ENCODE peak calls at places on chromosomes 16 and 17, in seven cellular contexts. One of them, this sample, is unnamed.

GRCh38 chr17:27980035-27980434 is 62.4 kb upstream of the NLK start:
- DNase-seq in PC-9: peak
- DNase-seq in GM23338: no peak
- DNase-seq in DND-41: no peak
- DNase-seq in WTC11: no peak
- DNase-seq in IMR-90: peak
- DNase-seq in neural crest cell: no peak
- DNase-seq in this sample: no peak

GRCh38 chr16:51359141-51359960 is 208.3 kb upstream of the SALL1 start:
- DNase-seq in GM23338: peak
- DNase-seq in DND-41: no peak
- DNase-seq in WTC11: peak
- DNase-seq in IMR-90: peak
- DNase-seq in neural crest cell: peak
- DNase-seq in PC-9: no peak
- DNase-seq in this sample: no peak

GRCh38 chr17:15914400-15915165 is 30.3 kb upstream of the ADORA2B start:
- DNase-seq in PC-9: no peak
- DNase-seq in DND-41: no peak
- DNase-seq in neural crest cell: no peak
- DNase-seq in GM23338: no peak
- DNase-seq in IMR-90: peak
- DNase-seq in WTC11: peak
- DNase-seq in this sample: no peak

GRCh38 chr17:20243524-20243923 is 223.8 kb downstream of the LGALS9B start:
- DNase-seq in WTC11: no peak
- DNase-seq in neural crest cell: no peak
- DNase-seq in IMR-90: peak
- DNase-seq in PC-9: no peak
- DNase-seq in DND-41: no peak
- DNase-seq in GM23338: no peak
- DNase-seq in this sample: no peak

GRCh38 chr17:42132941-42133340 is 10.3 kb downstream of the HSPB9 start:
- DNase-seq in neural crest cell: no peak
- DNase-seq in DND-41: no peak
- DNase-seq in WTC11: no peak
- DNase-seq in GM23338: no peak
- DNase-seq in PC-9: peak
- DNase-seq in IMR-90: peak
- DNase-seq in this sample: peak

GRCh38 chr17:81309140-81309858 is 14.2 kb upstream of the SLC38A10 start:
- DNase-seq in DND-41: no peak
- DNase-seq in IMR-90: peak
- DNase-seq in WTC11: peak
- DNase-seq in neural crest cell: peak
- DNase-seq in PC-9: peak
- DNase-seq in GM23338: peak
- DNase-seq in this sample: peak

GRCh38 chr16:4352843-4353242 is 1.7 kb upstream of the PAM16 start:
- DNase-seq in WTC11: no peak
- DNase-seq in neural crest cell: no peak
- DNase-seq in IMR-90: no peak
- DNase-seq in PC-9: no peak
- DNase-seq in DND-41: no peak
- DNase-seq in GM23338: no peak
- DNase-seq in this sample: no peak

GRCh38 chr17:17057057-17057551 is 14.8 kb downstream of the MPRIP start:
- DNase-seq in GM23338: no peak
- DNase-seq in PC-9: no peak
- DNase-seq in WTC11: peak
- DNase-seq in DND-41: no peak
- DNase-seq in IMR-90: no peak
- DNase-seq in neural crest cell: no peak
- DNase-seq in this sample: no peak

GRCh38 chr17:67624886-67625656 is 92.7 kb upstream of the NOL11 start:
- DNase-seq in GM23338: peak
- DNase-seq in DND-41: no peak
- DNase-seq in neural crest cell: no peak
- DNase-seq in WTC11: no peak
- DNase-seq in IMR-90: no peak
- DNase-seq in PC-9: no peak
- DNase-seq in this sample: no peak

GRCh38 chr17:67628580-67629013 is 89.1 kb upstream of the NOL11 start:
- DNase-seq in GM23338: peak
- DNase-seq in neural crest cell: no peak
- DNase-seq in DND-41: no peak
- DNase-seq in PC-9: no peak
- DNase-seq in IMR-90: no peak
- DNase-seq in WTC11: peak
- DNase-seq in this sample: peak

GRCh38 chr17:67625971-67626370 is 91.8 kb upstream of the NOL11 start:
- DNase-seq in PC-9: no peak
- DNase-seq in WTC11: no peak
- DNase-seq in neural crest cell: no peak
- DNase-seq in DND-41: no peak
- DNase-seq in GM23338: no peak
- DNase-seq in IMR-90: no peak
- DNase-seq in this sample: no peak

GRCh38 chr17:67633751-67634191 is 84.0 kb upstream of the NOL11 start:
- DNase-seq in neural crest cell: no peak
- DNase-seq in WTC11: no peak
- DNase-seq in PC-9: no peak
- DNase-seq in DND-41: no peak
- DNase-seq in GM23338: no peak
- DNase-seq in IMR-90: peak
- DNase-seq in this sample: no peak

GRCh38 chr17:67629963-67630320 is 87.8 kb upstream of the NOL11 start:
- DNase-seq in WTC11: no peak
- DNase-seq in IMR-90: peak
- DNase-seq in DND-41: no peak
- DNase-seq in GM23338: peak
- DNase-seq in PC-9: no peak
- DNase-seq in neural crest cell: no peak
- DNase-seq in this sample: no peak
- TF ChIP-seq CTCF in WTC11: no peak
- TF ChIP-seq CTCF in IMR-90: peak
- TF ChIP-seq CTCF in DND-41: peak
- TF ChIP-seq CTCF in GM23338: peak
- TF ChIP-seq CTCF in PC-9: peak
- TF ChIP-seq CTCF in neural crest cell: peak
- TF ChIP-seq CTCF in this sample: no peak

GRCh38 chr16:2962334-2963073 is 1.6 kb upstream of the KREMEN2 start:
- DNase-seq in DND-41: no peak
- DNase-seq in IMR-90: no peak
- DNase-seq in neural crest cell: no peak
- DNase-seq in WTC11: no peak
- DNase-seq in GM23338: no peak
- DNase-seq in PC-9: no peak
- DNase-seq in this sample: no peak

GRCh38 chr16:2966043-2966802 is 2.1 kb downstream of the KREMEN2 start:
- DNase-seq in PC-9: no peak
- DNase-seq in IMR-90: no peak
- DNase-seq in GM23338: no peak
- DNase-seq in neural crest cell: no peak
- DNase-seq in DND-41: no peak
- DNase-seq in WTC11: peak
- DNase-seq in this sample: no peak

GRCh38 chr16:2963074-2963610 is 933 bp upstream of the KREMEN2 start:
- DNase-seq in PC-9: no peak
- DNase-seq in DND-41: peak
- DNase-seq in WTC11: peak
- DNase-seq in neural crest cell: no peak
- DNase-seq in GM23338: no peak
- DNase-seq in IMR-90: no peak
- DNase-seq in this sample: no peak

GRCh38 chr16:2963611-2964415 is at the start of gene KREMEN2:
- DNase-seq in GM23338: peak
- DNase-seq in DND-41: no peak
- DNase-seq in PC-9: peak
- DNase-seq in IMR-90: no peak
- DNase-seq in WTC11: peak
- DNase-seq in neural crest cell: peak
- DNase-seq in this sample: peak

DNA sequence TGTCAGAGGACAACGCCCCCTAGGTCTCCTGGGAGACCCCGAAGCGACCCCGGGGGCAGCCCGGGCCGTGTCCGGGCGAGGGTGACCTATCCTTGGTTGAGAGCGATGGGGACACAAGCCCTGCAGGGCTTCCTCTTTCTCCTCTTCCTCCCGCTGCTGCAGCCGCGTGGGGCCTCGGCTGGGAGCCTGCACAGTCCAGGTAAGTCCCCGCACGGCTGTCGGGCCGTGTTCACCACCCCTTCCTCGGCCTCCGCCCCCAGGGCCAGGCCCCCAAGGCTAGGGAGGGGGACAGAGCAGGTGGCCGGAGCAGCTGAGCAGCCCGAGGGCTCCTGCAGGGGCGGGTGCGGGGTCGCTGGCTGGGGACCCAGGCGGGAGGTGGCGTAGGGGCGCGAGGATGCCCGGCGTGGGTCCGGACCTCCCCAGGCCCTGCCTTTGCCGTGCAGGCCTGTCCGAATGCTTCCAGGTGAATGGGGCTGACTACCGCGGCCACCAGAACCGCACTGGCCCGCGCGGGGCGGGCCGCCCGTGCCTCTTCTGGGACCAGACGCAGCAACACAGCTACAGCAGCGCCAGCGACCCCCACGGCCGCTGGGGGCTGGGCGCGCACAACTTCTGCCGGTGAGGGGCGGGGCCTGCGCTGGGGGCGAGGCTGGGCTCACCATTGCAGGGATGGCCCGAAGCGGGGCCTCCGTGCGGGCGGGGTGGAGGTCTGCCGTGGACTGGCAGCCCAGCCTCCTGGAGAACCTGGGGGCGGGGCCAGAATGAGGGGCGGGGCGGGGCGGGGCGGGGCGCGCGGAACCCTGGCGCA is 545 bp downstream of the KREMEN2 start:
- DNase-seq in neural crest cell: peak
- DNase-seq in WTC11: peak
- DNase-seq in DND-41: peak
- DNase-seq in IMR-90: no peak
- DNase-seq in PC-9: peak
- DNase-seq in GM23338: peak
- DNase-seq in this sample: peak
- TF ChIP-seq CTCF in neural crest cell: peak
- TF ChIP-seq CTCF in WTC11: no peak
- TF ChIP-seq CTCF in DND-41: peak
- TF ChIP-seq CTCF in IMR-90: no peak
- TF ChIP-seq CTCF in PC-9: no peak
- TF ChIP-seq CTCF in GM23338: no peak
- TF ChIP-seq CTCF in this sample: no peak

GRCh38 chr17:73497721-73498120 is 146.5 kb downstream of the SDK2 start:
- DNase-seq in IMR-90: no peak
- DNase-seq in neural crest cell: no peak
- DNase-seq in DND-41: no peak
- DNase-seq in WTC11: no peak
- DNase-seq in GM23338: no peak
- DNase-seq in PC-9: no peak
- DNase-seq in this sample: no peak

GRCh38 chr17:73503560-73503959 is 140.7 kb downstream of the SDK2 start:
- DNase-seq in IMR-90: no peak
- DNase-seq in neural crest cell: no peak
- DNase-seq in WTC11: no peak
- DNase-seq in PC-9: no peak
- DNase-seq in DND-41: no peak
- DNase-seq in GM23338: no peak
- DNase-seq in this sample: no peak

GRCh38 chr17:73498854-73499597 is 145.2 kb downstream of the SDK2 start:
- DNase-seq in IMR-90: no peak
- DNase-seq in PC-9: no peak
- DNase-seq in GM23338: no peak
- DNase-seq in WTC11: no peak
- DNase-seq in DND-41: no peak
- DNase-seq in neural crest cell: no peak
- DNase-seq in this sample: no peak

GRCh38 chr17:73498176-73498575 is 146.1 kb downstream of the SDK2 start:
- DNase-seq in WTC11: no peak
- DNase-seq in neural crest cell: no peak
- DNase-seq in GM23338: no peak
- DNase-seq in IMR-90: no peak
- DNase-seq in DND-41: no peak
- DNase-seq in PC-9: no peak
- DNase-seq in this sample: no peak

DNA sequence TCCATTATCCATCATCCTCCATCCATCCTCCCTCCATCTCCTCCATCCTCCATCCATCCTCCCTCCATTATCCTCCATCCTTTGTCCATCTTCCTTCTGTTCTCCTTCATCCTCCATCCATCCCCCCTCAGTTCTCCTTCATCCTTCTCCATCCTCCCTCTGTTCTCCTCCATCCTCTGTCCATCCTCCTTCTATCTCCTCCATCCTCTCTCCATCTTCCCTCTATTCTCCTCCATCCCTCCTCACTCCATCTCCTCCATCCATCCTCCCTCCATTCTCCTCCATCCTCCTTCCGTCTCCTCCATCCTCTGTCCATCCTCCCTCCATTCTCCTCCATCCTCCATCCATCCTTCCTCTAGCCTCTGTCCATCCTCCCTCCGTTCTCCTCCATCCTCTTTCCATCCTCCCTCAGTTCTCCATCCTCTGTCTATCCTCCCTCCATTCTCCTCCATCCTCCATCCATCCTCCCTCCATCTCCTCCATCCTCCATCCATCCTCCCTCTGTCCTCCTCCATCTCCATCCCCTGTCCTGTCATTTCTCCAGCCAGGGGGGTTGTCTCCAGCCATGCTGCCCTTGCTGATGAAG is 143.7 kb downstream of the SDK2 start:
- DNase-seq in DND-41: no peak
- DNase-seq in IMR-90: no peak
- DNase-seq in PC-9: no peak
- DNase-seq in neural crest cell: no peak
- DNase-seq in GM23338: no peak
- DNase-seq in WTC11: no peak
- DNase-seq in this sample: no peak
- TF ChIP-seq CTCF in DND-41: no peak
- TF ChIP-seq CTCF in IMR-90: no peak
- TF ChIP-seq CTCF in PC-9: no peak
- TF ChIP-seq CTCF in neural crest cell: no peak
- TF ChIP-seq CTCF in GM23338: no peak
- TF ChIP-seq CTCF in WTC11: no peak
- TF ChIP-seq CTCF in this sample: no peak

GRCh38 chr16:16145286-16145685 is 78.0 kb downstream of the ABCC6 start:
- DNase-seq in DND-41: no peak
- DNase-seq in PC-9: no peak
- DNase-seq in GM23338: no peak
- DNase-seq in neural crest cell: no peak
- DNase-seq in IMR-90: no peak
- DNase-seq in WTC11: no peak
- DNase-seq in this sample: no peak

GRCh38 chr16:16149710-16150116 is 73.6 kb downstream of the ABCC6 start:
- DNase-seq in WTC11: no peak
- DNase-seq in IMR-90: no peak
- DNase-seq in PC-9: no peak
- DNase-seq in DND-41: no peak
- DNase-seq in neural crest cell: no peak
- DNase-seq in GM23338: no peak
- DNase-seq in this sample: no peak

GRCh38 chr16:16146380-16147315 is 76.6 kb downstream of the ABCC6 start:
- DNase-seq in IMR-90: no peak
- DNase-seq in DND-41: no peak
- DNase-seq in PC-9: no peak
- DNase-seq in WTC11: no peak
- DNase-seq in GM23338: no peak
- DNase-seq in neural crest cell: no peak
- DNase-seq in this sample: no peak

GRCh38 chr16:16148755-16149154 is 74.5 kb downstream of the ABCC6 start:
- DNase-seq in PC-9: no peak
- DNase-seq in DND-41: no peak
- DNase-seq in WTC11: no peak
- DNase-seq in neural crest cell: no peak
- DNase-seq in GM23338: no peak
- DNase-seq in IMR-90: no peak
- DNase-seq in this sample: no peak

DNA sequence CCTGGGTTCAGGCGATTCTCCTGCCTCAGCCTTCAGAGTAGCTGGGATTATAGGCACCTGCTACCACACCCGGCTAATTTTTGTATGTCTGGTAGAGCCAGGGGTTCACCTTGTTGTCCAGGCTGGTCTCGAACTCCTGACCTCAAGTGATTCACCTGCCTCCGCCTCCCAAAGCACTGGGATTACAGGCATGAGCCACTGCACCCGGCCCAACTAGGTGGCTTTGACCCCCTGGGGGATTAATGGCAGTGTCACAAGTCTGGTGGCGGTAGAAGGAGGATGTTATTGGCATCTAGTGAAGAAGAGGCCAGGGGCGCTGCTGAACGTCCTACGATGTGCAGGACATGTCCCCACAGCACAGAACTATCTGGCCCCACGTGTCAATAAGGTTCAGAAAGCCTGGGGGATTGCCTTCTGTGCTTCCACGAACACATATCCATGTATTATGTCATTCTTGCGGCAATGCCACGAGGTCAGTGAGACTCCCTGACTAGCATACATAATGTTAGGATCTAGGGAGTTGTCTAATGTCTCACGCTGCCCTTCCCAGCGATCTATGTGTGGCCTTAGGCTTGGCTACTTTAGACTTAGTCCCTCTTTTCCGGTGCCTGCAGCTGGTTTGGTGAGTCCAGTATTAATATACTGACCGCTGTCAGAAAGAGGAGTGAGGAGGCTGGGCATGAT is 75.8 kb downstream of the ABCC6 start:
- DNase-seq in neural crest cell: no peak
- DNase-seq in DND-41: no peak
- DNase-seq in IMR-90: no peak
- DNase-seq in WTC11: no peak
- DNase-seq in GM23338: no peak
- DNase-seq in PC-9: no peak
- DNase-seq in this sample: no peak
- TF ChIP-seq CTCF in neural crest cell: no peak
- TF ChIP-seq CTCF in DND-41: no peak
- TF ChIP-seq CTCF in IMR-90: no peak
- TF ChIP-seq CTCF in WTC11: no peak
- TF ChIP-seq CTCF in GM23338: no peak
- TF ChIP-seq CTCF in PC-9: no peak
- TF ChIP-seq CTCF in this sample: no peak